ENCODE peak calls at places on chromosomes 5 and 9, in seven cellular contexts. R, A, D, K, E, X and V are unnamed samples.

GRCh38 chr9:89539374-89539773 is 41.5 kb upstream of the SEMA4D start:
- DNase-seq in R (no peak), A (no peak), D (no peak), K (no peak), E (no peak), X (no peak), V (no peak)

GRCh38 chr5:14397717-14398116 is 183.9 kb upstream of the OTULINL start:
- DNase-seq in R (no peak), A (peak), D (no peak), K (no peak), E (no peak), X (no peak), V (no peak)

GRCh38 chr5:6801236-6801635 is 88.0 kb downstream of the TENT4A start:
- DNase-seq in R (no peak), A (no peak), D (no peak), K (no peak), E (no peak), X (no peak), V (no peak)

GRCh38 chr5:153756540-153756939 is 266.1 kb downstream of the GRIA1 start:
- DNase-seq in R (no peak), A (peak), D (no peak), K (peak), E (no peak), X (no peak), V (no peak)

GRCh38 chr9:117392992-117393391 is 21.9 kb downstream of the ASTN2 start:
- DNase-seq in R (no peak), A (no peak), D (no peak), K (no peak), E (peak), X (no peak), V (no peak)

GRCh38 chr5:172525633-172526360 is 71.5 kb upstream of the SH3PXD2B start:
- DNase-seq in R (peak), A (no peak), D (no peak), K (no peak), E (no peak), X (no peak), V (no peak)

GRCh38 chr5:181108578-181109165 is 22.3 kb downstream of the OR2V1 start:
- DNase-seq in R (no peak), A (no peak), D (no peak), K (no peak), E (no peak), X (no peak), V (no peak)

GRCh38 chr9:80146466-80146865 is 574.7 kb downstream of the TLE4 start:
- DNase-seq in R (no peak), A (peak), D (no peak), K (peak), E (no peak), X (no peak), V (no peak)

GRCh38 chr5:179907570-179908324 is at the start of gene TBC1D9B:
- DNase-seq in R (peak), A (peak), D (peak), K (peak), E (peak), X (peak), V (peak)

GRCh38 chr9:95517559-95517933 is 775 bp upstream of the PTCH1 start:
- DNase-seq in R (no peak), A (no peak), D (no peak), K (no peak), E (no peak), X (no peak), V (no peak)

GRCh38 chr9:113962391-113962790 is 86.3 kb downstream of the ZNF618 start:
- DNase-seq in R (no peak), A (no peak), D (no peak), K (no peak), E (no peak), X (no peak), V (no peak)

GRCh38 chr9:94085062-94085639 is 887 bp downstream of the PTPDC1 start:
- DNase-seq in R (no peak), A (peak), D (no peak), K (no peak), E (no peak), X (no peak), V (no peak)

DNA sequence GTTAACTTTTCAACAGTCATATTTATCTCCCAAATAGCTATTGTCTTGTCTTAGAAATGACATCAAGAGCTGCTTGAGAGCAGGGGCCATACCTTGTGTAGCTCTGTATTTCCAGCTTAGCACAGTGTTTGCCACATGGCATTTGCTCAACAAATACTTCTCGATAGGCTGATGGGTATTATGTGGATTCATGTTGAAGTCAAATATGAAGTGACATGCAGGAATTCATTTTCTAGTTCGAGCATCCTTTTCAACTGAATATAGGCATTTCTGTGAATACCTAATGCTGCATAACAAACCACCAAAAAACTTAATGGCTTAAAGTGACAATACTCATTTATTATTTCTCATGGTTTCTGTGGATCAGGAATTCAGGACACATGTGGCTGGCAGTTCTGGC is 125.6 kb downstream of the TLE1 start:
- DNase-seq in R (no peak), A (no peak), D (no peak), K (no peak), E (no peak), X (no peak), V (no peak)
- TF ChIP-seq CTCF in R (no peak), A (no peak), D (no peak), K (no peak), E (no peak), X (no peak), V (no peak)

GRCh38 chr9:134100040-134100439 is 32.2 kb upstream of the BRD3 start:
- DNase-seq in R (no peak), A (no peak), D (no peak), K (no peak), E (no peak), X (no peak), V (no peak)

GRCh38 chr9:134103391-134103998 is 32.4 kb upstream of the WDR5 start:
- DNase-seq in R (no peak), A (no peak), D (no peak), K (no peak), E (no peak), X (no peak), V (no peak)

GRCh38 chr9:134101623-134102149 is 33.9 kb upstream of the BRD3 start:
- DNase-seq in R (no peak), A (no peak), D (no peak), K (no peak), E (no peak), X (no peak), V (no peak)

DNA sequence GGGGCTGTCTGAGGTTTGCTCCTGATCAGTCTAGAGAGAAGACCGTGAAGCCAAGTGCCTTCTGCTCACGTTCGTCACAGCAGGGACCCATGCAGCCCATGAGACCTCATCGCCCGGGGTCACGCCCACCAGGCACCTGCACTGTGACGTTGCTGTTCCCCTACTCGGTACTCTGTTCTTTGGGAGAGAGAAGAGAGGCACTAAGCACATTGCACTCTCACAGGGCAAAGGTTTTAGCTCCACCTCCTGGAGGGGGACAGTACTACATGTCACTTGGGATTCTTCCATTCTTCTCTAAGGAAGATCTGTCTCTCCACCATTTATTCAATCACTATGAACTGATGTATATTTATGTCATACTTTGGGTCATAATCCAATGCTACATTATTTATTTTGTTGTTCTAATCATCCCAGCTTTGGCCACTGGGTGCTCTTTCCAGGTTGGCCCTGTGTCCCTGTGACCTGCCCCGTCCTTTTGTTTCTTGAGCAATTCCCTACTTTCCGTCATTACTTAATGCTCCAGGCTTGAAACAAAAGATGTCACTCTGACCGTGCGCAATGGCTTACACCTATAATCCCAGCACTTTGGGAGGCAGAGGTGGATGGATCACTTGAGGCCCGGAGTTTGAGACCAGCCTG is 31.4 kb upstream of the BRD3 start:
- DNase-seq in R (no peak), A (peak), D (no peak), K (peak), E (peak), X (peak), V (no peak)
- TF ChIP-seq CTCF in R (peak), A (peak), D (peak), K (peak), E (peak), X (peak), V (peak)

DNA sequence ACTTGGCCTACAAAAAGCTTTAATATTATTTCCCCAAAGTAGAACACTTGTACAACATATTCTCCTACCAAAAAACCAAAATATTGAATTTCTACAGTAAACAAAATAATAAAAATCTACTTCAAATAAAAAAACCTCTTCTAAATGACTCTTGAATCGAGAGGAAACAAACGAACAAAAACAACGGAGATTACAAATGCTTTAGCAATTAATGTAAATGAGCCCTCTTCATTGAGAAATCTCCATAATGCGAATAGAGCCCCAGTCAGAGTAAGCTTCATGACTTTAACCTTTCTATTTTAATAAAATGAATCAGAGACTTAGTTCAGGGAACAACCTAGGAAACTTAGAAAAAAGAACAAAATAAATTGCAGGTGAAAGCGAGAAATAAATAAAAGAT is 129.3 kb upstream of the SEMA6A start:
- DNase-seq in R (no peak), A (no peak), D (no peak), K (no peak), E (no peak), X (no peak), V (no peak)
- TF ChIP-seq CTCF in R (no peak), A (no peak), D (no peak), K (no peak), E (no peak), X (no peak), V (no peak)

DNA sequence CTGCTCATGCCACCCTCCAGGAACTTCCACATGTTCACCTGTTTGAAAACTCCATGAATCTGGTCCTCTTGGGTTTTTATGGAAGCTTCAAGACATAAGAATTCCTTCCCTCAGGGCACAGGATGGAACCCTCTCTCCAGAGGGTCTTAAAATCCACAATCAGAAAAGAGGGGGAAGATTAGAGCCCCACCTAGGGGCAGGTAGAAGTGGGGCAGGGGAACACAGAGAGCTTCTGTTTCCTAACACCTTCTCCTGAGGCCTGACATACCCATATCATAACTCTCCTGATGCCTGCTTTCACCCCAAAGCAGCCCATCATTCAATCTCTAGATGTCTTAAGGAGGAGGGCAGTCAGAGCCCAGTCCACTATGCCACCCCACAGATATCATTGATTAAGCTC is 1087.7 kb upstream of the ARRDC3 start:
- DNase-seq in R (no peak), A (no peak), D (no peak), K (no peak), E (no peak), X (no peak), V (no peak)
- TF ChIP-seq CTCF in R (no peak), A (no peak), D (no peak), K (peak), E (peak), X (peak), V (peak)

GRCh38 chr9:129032541-129033159 is 3.8 kb upstream of the MIGA2 start:
- DNase-seq in R (no peak), A (no peak), D (no peak), K (no peak), E (no peak), X (no peak), V (no peak)

GRCh38 chr9:129030191-129030590 is 2.1 kb upstream of the SH3GLB2 start:
- DNase-seq in R (no peak), A (no peak), D (no peak), K (no peak), E (no peak), X (no peak), V (no peak)

GRCh38 chr9:129036241-129036922 is at the start of gene MIGA2:
- DNase-seq in R (peak), A (peak), D (peak), K (peak), E (peak), X (peak), V (peak)

GRCh38 chr9:129031514-129031913 is 3.4 kb upstream of the SH3GLB2 start:
- DNase-seq in R (no peak), A (no peak), D (no peak), K (no peak), E (no peak), X (no peak), V (no peak)

DNA sequence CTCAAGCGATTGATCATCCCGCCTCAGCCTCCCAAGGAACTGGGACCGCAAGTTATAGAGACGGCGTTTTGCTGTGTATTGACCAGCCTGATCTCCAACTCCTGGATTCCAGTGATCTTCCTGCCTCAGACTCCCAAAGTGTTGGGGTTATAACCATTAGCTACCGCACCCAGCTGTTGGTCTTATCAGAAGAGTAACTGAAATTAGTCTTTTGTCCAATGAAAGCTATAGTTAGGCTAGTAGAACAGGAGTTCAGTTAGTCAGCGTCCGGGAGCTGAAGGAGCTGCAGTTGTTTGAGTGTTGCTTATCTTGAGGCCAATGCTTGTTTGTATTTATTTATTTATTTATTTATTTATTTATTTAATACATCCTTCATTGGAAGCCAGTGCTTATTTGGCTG is 3.2 kb upstream of the MIGA2 start:
- DNase-seq in R (no peak), A (no peak), D (no peak), K (no peak), E (no peak), X (no peak), V (no peak)
- TF ChIP-seq CTCF in R (no peak), A (no peak), D (no peak), K (no peak), E (no peak), X (no peak), V (no peak)

GRCh38 chr5:32444946-32445758 is 612 bp upstream of the ZFR start:
- DNase-seq in R (no peak), A (no peak), D (no peak), K (peak), E (peak), X (no peak), V (peak)

GRCh38 chr5:32445831-32446614 is 1.5 kb upstream of the ZFR start:
- DNase-seq in R (no peak), A (no peak), D (no peak), K (no peak), E (no peak), X (no peak), V (no peak)

GRCh38 chr5:32443145-32443540 is 1.4 kb downstream of the ZFR start:
- DNase-seq in R (no peak), A (peak), D (no peak), K (no peak), E (no peak), X (no peak), V (no peak)

GRCh38 chr5:32443541-32444190 is 874 bp downstream of the ZFR start:
- DNase-seq in R (peak), A (peak), D (peak), K (peak), E (peak), X (peak), V (peak)

DNA sequence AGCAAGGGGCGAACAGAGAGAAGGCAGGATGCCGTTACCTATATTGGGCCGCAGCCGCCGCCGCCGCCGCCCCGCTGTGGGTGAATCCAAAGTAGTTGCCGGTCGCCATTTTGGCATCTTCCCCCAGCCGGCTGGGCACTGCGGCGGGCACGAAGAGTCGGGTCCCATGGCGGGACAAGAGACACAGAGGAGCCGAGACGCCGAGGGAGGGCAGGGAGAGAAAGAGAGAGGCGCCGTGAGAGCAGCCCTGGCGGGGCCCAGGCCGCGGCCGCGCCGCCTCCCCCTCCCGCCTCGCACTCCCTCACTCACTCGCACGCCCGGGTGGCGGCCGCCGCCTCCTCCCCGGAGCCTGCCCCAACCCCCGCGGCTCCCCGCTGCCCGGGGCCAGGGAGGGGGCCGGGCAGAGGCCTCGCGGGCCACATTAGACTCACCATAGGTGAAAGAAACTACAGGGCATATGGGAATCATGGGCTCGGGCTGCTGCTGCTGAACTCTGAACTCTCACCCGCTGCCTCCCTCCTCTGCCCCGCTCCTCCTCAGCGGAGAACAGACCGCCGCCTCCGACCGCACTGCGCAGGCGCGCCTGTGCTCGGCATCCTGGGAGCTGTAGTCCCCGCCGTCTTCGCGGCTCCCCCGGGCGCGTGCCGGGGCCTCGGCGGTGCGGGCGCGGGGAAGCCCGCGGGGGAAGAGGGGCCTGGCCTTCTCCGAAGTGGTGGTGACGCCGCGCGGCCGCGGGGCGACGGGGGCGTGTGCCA is at the start of gene ZFR:
- DNase-seq in R (peak), A (peak), D (peak), K (peak), E (peak), X (peak), V (peak)
- TF ChIP-seq CTCF in R (no peak), A (no peak), D (no peak), K (no peak), E (no peak), X (no peak), V (no peak)

GRCh38 chr5:142982821-142983200 is 212.6 kb downstream of the ARHGAP26 start:
- DNase-seq in R (no peak), A (no peak), D (no peak), K (peak), E (no peak), X (no peak), V (no peak)
- TF ChIP-seq CTCF in R (no peak), A (no peak), D (peak), K (peak), E (no peak), X (no peak), V (no peak)

GRCh38 chr5:1975898-1976765 is 93.4 kb upstream of the IRX4 start:
- DNase-seq in R (no peak), A (peak), D (no peak), K (no peak), E (no peak), X (no peak), V (no peak)
- TF ChIP-seq CTCF in R (no peak), A (no peak), D (peak), K (no peak), E (no peak), X (peak), V (no peak)

GRCh38 chr5:15948225-15948624 is 231.4 kb downstream of the MARCHF11 start:
- DNase-seq in R (no peak), A (peak), D (no peak), K (no peak), E (no peak), X (no peak), V (no peak)
- TF ChIP-seq CTCF in R (no peak), A (no peak), D (peak), K (no peak), E (no peak), X (no peak), V (no peak)

DNA sequence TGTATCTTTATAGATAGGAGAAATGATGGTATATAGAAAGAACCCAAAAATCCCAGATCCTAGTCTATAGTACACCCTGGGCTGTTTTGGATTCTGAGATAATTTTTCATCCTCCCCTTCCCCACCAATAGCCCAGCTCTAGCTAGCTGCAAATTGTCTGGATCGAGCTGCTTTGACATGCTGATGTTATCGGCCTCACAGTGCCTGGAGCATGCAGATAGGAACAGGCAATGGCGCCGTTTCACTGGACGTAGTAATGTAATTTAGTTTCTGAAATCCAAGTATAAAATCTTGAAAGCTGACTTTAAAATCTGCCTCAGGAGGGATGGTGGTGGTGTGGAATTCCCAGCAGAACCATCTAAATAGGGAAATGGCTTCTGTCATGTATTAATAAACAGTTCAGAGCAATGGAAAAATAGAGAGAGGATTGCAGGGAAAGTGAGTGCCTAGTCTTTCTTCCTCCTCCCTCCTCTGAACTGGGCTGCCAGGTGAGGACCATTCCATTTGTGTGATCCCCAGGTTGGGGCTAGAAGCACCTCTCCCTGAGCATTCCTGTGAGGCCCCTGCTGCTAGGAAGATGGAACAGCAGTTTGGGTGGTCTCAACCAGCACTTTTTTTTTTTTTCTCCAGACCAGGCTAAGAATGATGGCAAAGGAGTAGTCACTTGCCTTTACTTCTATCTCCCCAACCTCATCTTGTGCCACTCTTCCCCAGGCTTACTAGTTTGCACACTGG is 31.9 kb downstream of the FAM219A start:
- DNase-seq in R (no peak), A (no peak), D (no peak), K (no peak), E (no peak), X (peak), V (no peak)
- TF ChIP-seq CTCF in R (no peak), A (no peak), D (no peak), K (no peak), E (no peak), X (peak), V (no peak)